ENCODE peak calls at places on chromosomes 4 and X, in five cellular contexts. One of them, this sample, is unnamed.

GRCh38 chr4:101031971-101032370 is 315.4 kb downstream of the PPP3CA start:
- DNase-seq in PC-3: no peak
- DNase-seq in CD4-positive, alpha-beta memory T cell: no peak
- DNase-seq in psoas muscle: no peak
- DNase-seq in heart left ventricle: no peak
- DNase-seq in this sample: no peak

GRCh38 chrX:138748480-138748879 is 37.0 kb upstream of the FGF13 start:
- DNase-seq in psoas muscle: no peak
- DNase-seq in heart left ventricle: no peak
- DNase-seq in PC-3: peak; percentile 50
- DNase-seq in CD4-positive, alpha-beta memory T cell: no peak
- DNase-seq in this sample: no peak

GRCh38 chr4:83207497-83208105 is 77.0 kb downstream of the COQ2 start:
- DNase-seq in psoas muscle: no peak
- DNase-seq in heart left ventricle: no peak
- DNase-seq in CD4-positive, alpha-beta memory T cell: no peak
- DNase-seq in PC-3: peak; percentile 75
- DNase-seq in this sample: peak; percentile 61

GRCh38 chrX:2692221-2693122 is 1.4 kb downstream of the CD99 start:
- DNase-seq in psoas muscle: peak; percentile 61
- DNase-seq in CD4-positive, alpha-beta memory T cell: no peak
- DNase-seq in PC-3: peak; percentile 31
- DNase-seq in heart left ventricle: peak; percentile 60
- DNase-seq in this sample: no peak

GRCh38 chr4:85761803-85762202 is 286.9 kb downstream of the ARHGAP24 start:
- DNase-seq in CD4-positive, alpha-beta memory T cell: no peak
- DNase-seq in PC-3: peak; percentile 24
- DNase-seq in psoas muscle: peak; percentile 50
- DNase-seq in heart left ventricle: peak; percentile 66
- DNase-seq in this sample: no peak

GRCh38 chr4:2907706-2908293 is 55.4 kb downstream of the NOP14 start:
- DNase-seq in CD4-positive, alpha-beta memory T cell: no peak
- DNase-seq in psoas muscle: no peak
- DNase-seq in PC-3: peak; percentile 68
- DNase-seq in heart left ventricle: no peak
- DNase-seq in this sample: no peak

GRCh38 chr4:158236304-158237030 is 26.2 kb downstream of the TMEM144 start:
- DNase-seq in psoas muscle: no peak
- DNase-seq in CD4-positive, alpha-beta memory T cell: no peak
- DNase-seq in PC-3: no peak
- DNase-seq in heart left ventricle: peak; percentile 28
- DNase-seq in this sample: no peak

GRCh38 chrX:44282753-44283152 is 60.7 kb downstream of the EFHC2 start:
- DNase-seq in psoas muscle: no peak
- DNase-seq in CD4-positive, alpha-beta memory T cell: no peak
- DNase-seq in heart left ventricle: no peak
- DNase-seq in PC-3: no peak
- DNase-seq in this sample: no peak

GRCh38 chrX:13126785-13127184 is 82.4 kb upstream of the FAM9C start:
- DNase-seq in CD4-positive, alpha-beta memory T cell: no peak
- DNase-seq in psoas muscle: no peak
- DNase-seq in PC-3: no peak
- DNase-seq in heart left ventricle: no peak
- DNase-seq in this sample: peak; percentile 16

GRCh38 chrX:109266034-109266433 is 215.9 kb downstream of the GUCY2F start:
- DNase-seq in PC-3: no peak
- DNase-seq in psoas muscle: no peak
- DNase-seq in heart left ventricle: no peak
- DNase-seq in CD4-positive, alpha-beta memory T cell: no peak
- DNase-seq in this sample: no peak

GRCh38 chr4:110907801-110908313 is 285.0 kb upstream of the PITX2 start:
- DNase-seq in CD4-positive, alpha-beta memory T cell: no peak
- DNase-seq in PC-3: no peak
- DNase-seq in heart left ventricle: no peak
- DNase-seq in psoas muscle: no peak
- DNase-seq in this sample: no peak

DNA sequence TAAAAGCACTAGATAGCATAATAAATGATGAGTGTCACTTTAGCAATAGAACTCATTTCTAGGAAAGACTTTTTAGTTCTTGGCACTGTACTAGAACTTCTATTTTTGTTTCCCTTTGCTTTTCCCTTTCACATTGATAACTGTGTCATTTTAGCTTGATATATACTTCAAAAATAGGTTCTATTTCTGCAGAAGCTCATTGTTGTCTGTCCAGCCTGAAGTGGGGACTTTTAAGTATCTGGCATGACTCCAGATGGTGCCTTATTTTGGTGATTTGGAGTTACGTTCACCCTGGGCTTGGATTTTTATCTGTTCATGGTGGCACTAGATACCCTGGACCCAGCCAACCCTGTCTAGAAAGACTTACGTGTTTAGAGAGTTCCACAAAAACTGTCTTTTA is 3.4 kb downstream of the ABHD18 start:
- DNase-seq in psoas muscle: no peak
- DNase-seq in heart left ventricle: no peak
- DNase-seq in PC-3: no peak
- DNase-seq in CD4-positive, alpha-beta memory T cell: no peak
- DNase-seq in this sample: no peak
- H3K4me3 ChIP-seq in psoas muscle: no peak overlapping the region
- H3K4me3 ChIP-seq in heart left ventricle: no peak overlapping the region
- H3K4me3 ChIP-seq in PC-3: no peak overlapping the region
- H3K4me3 ChIP-seq in CD4-positive, alpha-beta memory T cell: no peak overlapping the region
- H3K4me3 ChIP-seq in this sample: no peak overlapping the region

DNA sequence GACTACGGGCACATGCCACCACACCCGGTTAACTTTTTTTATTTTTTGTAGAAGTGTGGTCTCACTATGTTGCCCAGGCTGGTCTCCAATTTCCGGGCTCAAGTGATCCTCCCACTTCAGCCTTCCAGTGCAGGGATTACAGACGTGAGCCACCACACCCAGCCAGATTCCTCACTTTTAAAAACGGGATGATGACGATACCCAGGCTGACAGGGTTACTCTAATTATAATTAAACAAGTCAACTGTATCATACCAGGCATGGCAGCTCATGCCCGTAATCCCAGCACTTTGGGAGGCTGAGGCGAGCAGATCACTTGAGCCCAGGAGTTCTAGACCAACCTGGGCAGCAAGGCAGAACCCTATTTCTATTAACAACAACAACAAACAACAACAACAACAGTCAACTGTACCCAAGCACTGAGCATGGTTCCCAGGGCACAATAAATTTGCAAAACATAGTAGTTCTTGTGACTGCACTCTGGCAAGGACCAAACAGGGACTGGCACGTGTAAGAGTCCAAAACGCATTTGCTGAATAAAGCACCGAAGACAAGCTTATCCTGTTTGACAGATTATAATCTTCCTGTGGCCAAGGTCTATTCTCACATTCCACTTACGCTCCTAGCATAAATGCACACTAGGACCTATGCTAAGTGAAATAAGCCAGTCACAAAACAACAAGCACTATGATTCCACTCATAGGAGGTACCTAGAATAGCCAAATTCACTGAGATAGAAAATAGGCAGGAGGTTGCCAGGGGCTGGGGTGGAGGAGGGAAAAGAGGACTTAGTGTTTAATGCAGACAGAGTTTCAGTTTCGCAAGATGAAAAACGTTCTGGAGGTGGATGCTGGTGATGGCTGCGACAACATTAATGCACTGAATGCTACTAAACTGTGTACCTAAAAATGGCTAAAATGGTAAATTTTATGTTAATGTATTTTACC is 77.5 kb downstream of the IRF2 start:
- DNase-seq in heart left ventricle: no peak
- DNase-seq in psoas muscle: peak; percentile 53
- DNase-seq in CD4-positive, alpha-beta memory T cell: no peak
- DNase-seq in PC-3: no peak
- DNase-seq in this sample: no peak
- H3K36me3 ChIP-seq in heart left ventricle: peaks cover 6% of the 10 kb centered on the region
- H3K36me3 ChIP-seq in psoas muscle: peaks cover 60% of the 10 kb centered on the region
- H3K36me3 ChIP-seq in CD4-positive, alpha-beta memory T cell: peaks cover 36% of the 10 kb centered on the region
- H3K36me3 ChIP-seq in PC-3: no peaks in the 10 kb centered on the region
- H3K36me3 ChIP-seq in this sample: no peaks in the 10 kb centered on the region

GRCh38 chr4:4763815-4764202 is 95.7 kb upstream of the MSX1 start:
- DNase-seq in CD4-positive, alpha-beta memory T cell: no peak
- DNase-seq in PC-3: peak; percentile 47
- DNase-seq in psoas muscle: no peak
- DNase-seq in heart left ventricle: no peak
- DNase-seq in this sample: no peak
- H3K4me3 ChIP-seq in CD4-positive, alpha-beta memory T cell: no peak overlapping the region
- H3K4me3 ChIP-seq in PC-3: no peak overlapping the region
- H3K4me3 ChIP-seq in psoas muscle: no peak overlapping the region
- H3K4me3 ChIP-seq in heart left ventricle: no peak overlapping the region
- H3K4me3 ChIP-seq in this sample: no peak overlapping the region

GRCh38 chr4:115058533-115058932 is 54.9 kb downstream of the NDST4 start:
- DNase-seq in PC-3: no peak
- DNase-seq in heart left ventricle: no peak
- DNase-seq in CD4-positive, alpha-beta memory T cell: no peak
- DNase-seq in psoas muscle: no peak
- DNase-seq in this sample: no peak
- H3K36me3 ChIP-seq in PC-3: no peaks in the 10 kb centered on the region
- H3K36me3 ChIP-seq in heart left ventricle: no peaks in the 10 kb centered on the region
- H3K36me3 ChIP-seq in CD4-positive, alpha-beta memory T cell: no peaks in the 10 kb centered on the region
- H3K36me3 ChIP-seq in psoas muscle: no peaks in the 10 kb centered on the region
- H3K36me3 ChIP-seq in this sample: no peaks in the 10 kb centered on the region

GRCh38 chrX:102154218-102154860 is 1.4 kb downstream of the BEX5 start:
- DNase-seq in psoas muscle: no peak
- DNase-seq in heart left ventricle: no peak
- DNase-seq in PC-3: no peak
- DNase-seq in CD4-positive, alpha-beta memory T cell: peak; percentile 6
- DNase-seq in this sample: no peak

GRCh38 chrX:102155806-102156179 is at the start of gene BEX5:
- DNase-seq in CD4-positive, alpha-beta memory T cell: peak; percentile 65
- DNase-seq in psoas muscle: peak; percentile 51
- DNase-seq in heart left ventricle: peak; percentile 64
- DNase-seq in PC-3: peak; percentile 28
- DNase-seq in this sample: peak; percentile 37

GRCh38 chrX:102154900-102155805 is 624 bp downstream of the BEX5 start:
- DNase-seq in psoas muscle: no peak
- DNase-seq in heart left ventricle: no peak
- DNase-seq in CD4-positive, alpha-beta memory T cell: peak; percentile 38
- DNase-seq in PC-3: no peak
- DNase-seq in this sample: no peak
- H3K4me3 ChIP-seq in psoas muscle: peak overlapping the region; percentile 52
- H3K4me3 ChIP-seq in heart left ventricle: no peak overlapping the region
- H3K4me3 ChIP-seq in CD4-positive, alpha-beta memory T cell: peak overlapping the region; percentile 74
- H3K4me3 ChIP-seq in PC-3: peak overlapping the region; percentile 62
- H3K4me3 ChIP-seq in this sample: peak overlapping the region; percentile 38

This sample was measured in kidney epithelial cell.